ENCODE peak calls at places on chromosomes 4 and X, in five cellular contexts. D is NCI-H1694, C is anterior cingulate cortex, X is HTR-8/SVneo, K is upper lobe of right lung. F is an unnamed sample.

GRCh38 chr4:85955614-85956295 is 404.1 kb downstream of the MAPK10 start:
- DNase-seq in D (no peak), C (no peak), X (no peak), K (no peak), F (no peak)

GRCh38 chr4:80731436-80731835 is 299.1 kb upstream of the BMP3 start:
- DNase-seq in D (no peak), C (no peak), X (no peak), K (no peak), F (no peak)

GRCh38 chr4:6258741-6259140 is 10.9 kb upstream of the WFS1 start:
- DNase-seq in D (no peak), C (no peak), X (no peak), K (no peak), F (no peak)

GRCh38 chr4:173281001-173281400 is 53.2 kb downstream of the HMGB2 start:
- DNase-seq in D (no peak), C (no peak), X (no peak), K (no peak), F (no peak)

GRCh38 chr4:88352062-88352461 is 26.6 kb upstream of the HERC6 start:
- DNase-seq in D (no peak), C (no peak), X (no peak), K (no peak), F (no peak)

GRCh38 chrX:40297949-40298539 is 200.3 kb upstream of the BCOR start:
- DNase-seq in D (no peak), C (no peak), X (no peak), K (no peak), F (no peak)

GRCh38 chr4:153142700-153143438 is 61.4 kb upstream of the TRIM2 start:
- DNase-seq in D (peak), C (peak), X (peak), K (peak), F (peak)

GRCh38 chrX:118530537-118530936 is 34.9 kb downstream of the DOCK11 start:
- DNase-seq in D (no peak), C (no peak), X (no peak), K (no peak), F (no peak)

GRCh38 chrX:65601530-65602281 is 65.7 kb upstream of the MSN start:
- DNase-seq in D (no peak), C (no peak), X (no peak), K (peak), F (no peak)

GRCh38 chrX:153409414-153410101 is 1.7 kb upstream of the ZFP92 start:
- DNase-seq in D (no peak), C (no peak), X (no peak), K (no peak), F (no peak)

GRCh38 chrX:71910526-71911022 is at the start of gene NHSL2:
- DNase-seq in D (peak), C (no peak), X (peak), K (no peak), F (no peak)

GRCh38 chr4:123363729-123364128 is 32.9 kb upstream of the SPRY1 start:
- DNase-seq in D (no peak), C (no peak), X (no peak), K (no peak), F (no peak)

GRCh38 chrX:118349188-118349587 is 3.3 kb downstream of the WDR44 start:
- DNase-seq in D (no peak), C (no peak), X (no peak), K (no peak), F (no peak)

GRCh38 chr4:128573781-128574508 is 235.6 kb upstream of the JADE1 start:
- DNase-seq in D (no peak), C (no peak), X (peak), K (no peak), F (no peak)

GRCh38 chr4:7803992-7804758 is 135.5 kb downstream of the AFAP1 start:
- DNase-seq in D (peak), C (peak), X (peak), K (peak), F (peak)

GRCh38 chr4:1043658-1044468 is 32.4 kb downstream of the FGFRL1 start:
- DNase-seq in D (no peak), C (peak), X (peak), K (peak), F (no peak)

GRCh38 chrX:103254921-103255455 is at the start of gene TCEAL8:
- DNase-seq in D (peak), C (peak), X (peak), K (peak), F (peak)

GRCh38 chr4:186294160-186294559 is 28.2 kb downstream of the F11 start:
- DNase-seq in D (no peak), C (no peak), X (no peak), K (no peak), F (no peak)

GRCh38 chr4:58136611-58137010 is 1026.4 kb upstream of the IGFBP7 start:
- DNase-seq in D (no peak), C (no peak), X (no peak), K (no peak), F (no peak)

GRCh38 chr4:74613266-74613665 is 168.3 kb downstream of the AREG start:
- DNase-seq in D (no peak), C (no peak), X (no peak), K (no peak), F (no peak)

GRCh38 chr4:174172274-174172673 is 111.2 kb downstream of the FBXO8 start:
- DNase-seq in D (no peak), C (no peak), X (no peak), K (no peak), F (no peak)

GRCh38 chrX:139008185-139008584 is 296.7 kb upstream of the FGF13 start:
- DNase-seq in D (no peak), C (no peak), X (no peak), K (no peak), F (no peak)

GRCh38 chrX:30713061-30713525 is 59.9 kb downstream of the GK start:
- DNase-seq in D (peak), C (peak), X (peak), K (no peak), F (no peak)

GRCh38 chr4:177699365-177700213 is 257.4 kb upstream of the AGA start:
- DNase-seq in D (no peak), C (no peak), X (no peak), K (no peak), F (no peak)

GRCh38 chr4:23332266-23332665 is 557.6 kb downstream of the PPARGC1A start:
- DNase-seq in D (no peak), C (no peak), X (no peak), K (no peak), F (no peak)

GRCh38 chr4:35965300-35965699 is 279.0 kb downstream of the ARAP2 start:
- DNase-seq in D (peak), C (no peak), X (no peak), K (no peak), F (no peak)

F was measured in NCI-H446.